ENCODE peak calls at places on chromosomes 1 and 21, in nine cellular contexts. S is NCI-H1436, H is T-helper 9 cell, P is AG08396, V is Calu3, B is DMS 273 treated with DMSO at 0.1 percent for 48 hours, N is amygdala, I is anterior cingulate cortex, L is NCI-H345. A is an unnamed sample.

GRCh38 chr1:5312870-5313269 is 658.5 kb downstream of the AJAP1 start:
- DNase-seq in S (no peak), H (no peak), P (no peak), V (no peak), B (no peak), N (no peak), I (no peak), L (peak), A (no peak)

GRCh38 chr21:45142469-45142868 is 68.1 kb downstream of the ADARB1 start:
- DNase-seq in S (no peak), H (no peak), P (peak), V (no peak), B (no peak), N (no peak), I (no peak), L (no peak), A (peak)

GRCh38 chr1:7703321-7704213 is 67.5 kb upstream of the VAMP3 start:
- DNase-seq in S (peak), H (peak), P (no peak), V (peak), B (no peak), N (no peak), I (no peak), L (peak), A (no peak)

GRCh38 chr21:33650929-33651505 is 8.7 kb downstream of the ITSN1 start:
- DNase-seq in S (no peak), H (no peak), P (no peak), V (no peak), B (no peak), N (no peak), I (no peak), L (no peak), A (no peak)

GRCh38 chr1:209825591-209826433 is 2.0 kb upstream of the UTP25 start:
- DNase-seq in S (no peak), H (no peak), P (no peak), V (peak), B (peak), N (no peak), I (no peak), L (no peak), A (no peak)

GRCh38 chr21:39313042-39313456 is 383 bp downstream of the BRWD1 start:
- DNase-seq in S (peak), H (peak), P (peak), V (no peak), B (no peak), N (peak), I (peak), L (peak), A (no peak)

GRCh38 chr1:205009666-205010065 is 33.3 kb upstream of the CNTN2 start:
- DNase-seq in S (no peak), H (no peak), P (no peak), V (no peak), B (peak), N (no peak), I (no peak), L (no peak), A (no peak)

GRCh38 chr1:21956720-21957552 is 19.8 kb upstream of the HSPG2 start:
- DNase-seq in S (no peak), H (peak), P (peak), V (peak), B (no peak), N (no peak), I (no peak), L (no peak), A (no peak)

GRCh38 chr1:151384584-151384983 is 12.1 kb upstream of the SELENBP1 start:
- DNase-seq in S (no peak), H (no peak), P (no peak), V (no peak), B (no peak), N (no peak), I (no peak), L (no peak), A (no peak)

GRCh38 chr1:13513885-13514546 is at the start of gene LRRC38:
- DNase-seq in S (no peak), H (no peak), P (no peak), V (no peak), B (no peak), N (no peak), I (no peak), L (no peak), A (no peak)

A was measured in stromal cell of bone marrow.